ENCODE peak calls at places on chromosomes 4 and X, in nine cellular contexts. O is kidney glomerular epithelial cell, D is anterior cingulate cortex, C is endothelial cell, I is tibial artery, L is dorsolateral prefrontal cortex, U is EL, S is mesendoderm, K is nucleus accumbens. Q is an unnamed sample.

GRCh38 chr4:159142985-159143384 is 40.1 kb downstream of the RAPGEF2 start:
- DNase-seq in O (no peak), D (no peak), C (no peak), I (no peak), L (no peak), U (no peak), S (no peak), K (no peak), Q (no peak)

GRCh38 chrX:129497146-129497805 is 26.0 kb downstream of the SMARCA1 start:
- DNase-seq in O (no peak), D (no peak), C (no peak), I (no peak), L (no peak), U (no peak), S (no peak), K (no peak), Q (no peak)

GRCh38 chr4:1744552-1744951 is 23.2 kb downstream of the TACC3 start:
- DNase-seq in O (no peak), D (no peak), C (no peak), I (no peak), L (no peak), U (no peak), S (no peak), K (no peak), Q (no peak)

GRCh38 chr4:183636488-183636887 is 22.5 kb downstream of the RWDD4 start:
- DNase-seq in O (peak), D (no peak), C (no peak), I (no peak), L (no peak), U (no peak), S (no peak), K (no peak), Q (no peak)

GRCh38 chrX:1400049-1400448 is 8.1 kb upstream of the SLC25A6 start:
- DNase-seq in O (no peak), D (no peak), C (no peak), I (peak), L (peak), U (no peak), S (no peak), K (no peak), Q (no peak)

GRCh38 chr4:174873931-174874330 is 44.2 kb upstream of the ADAM29 start:
- DNase-seq in O (no peak), D (no peak), C (no peak), I (no peak), L (no peak), U (peak), S (peak), K (no peak), Q (no peak)

GRCh38 chrX:29419774-29420553 is 795.4 kb upstream of the MAGEB2 start:
- DNase-seq in O (no peak), D (no peak), C (no peak), I (no peak), L (no peak), U (no peak), S (peak), K (no peak), Q (no peak)

GRCh38 chr4:24551492-24552330 is 32.6 kb downstream of the DHX15 start:
- DNase-seq in O (no peak), D (no peak), C (no peak), I (no peak), L (no peak), U (peak), S (no peak), K (no peak), Q (no peak)